ENCODE peak calls at places on chromosomes 5 and 9, in five cellular contexts. W is prostate gland, M is progenitor cell of endocrine pancreas, Z is AG09319, I is Calu3. R is an unnamed sample.

GRCh38 chr5:121430538-121430937 is 421.1 kb upstream of the FTMT start:
- DNase-seq in W (no peak), M (no peak), Z (no peak), I (no peak), R (no peak)

GRCh38 chr9:113602126-113603119 is 138.9 kb downstream of the RGS3 start:
- DNase-seq in W (no peak), M (no peak), Z (no peak), I (peak; percentile 67), R (no peak)

GRCh38 chr5:113147537-113147936 is 170.9 kb downstream of the DCP2 start:
- DNase-seq in W (no peak), M (no peak), Z (no peak), I (no peak), R (no peak)

GRCh38 chr9:124873664-124874063 is 11.7 kb downstream of the ARPC5L start:
- DNase-seq in W (no peak), M (no peak), Z (no peak), I (no peak), R (no peak)

GRCh38 chr9:110180713-110181434 is 27.1 kb downstream of the C9orf152 start:
- DNase-seq in W (no peak), M (no peak), Z (no peak), I (peak; percentile 3), R (no peak)

GRCh38 chr5:30832519-30832918 is 361.0 kb upstream of the CDH6 start:
- DNase-seq in W (no peak), M (no peak), Z (no peak), I (no peak), R (no peak)

GRCh38 chr9:22107202-22107601 is 98.1 kb upstream of the CDKN2B start:
- DNase-seq in W (no peak), M (no peak), Z (no peak), I (peak; percentile 10), R (no peak)

GRCh38 chr5:39175273-39175955 is 43.9 kb downstream of the FYB1 start:
- DNase-seq in W (no peak), M (no peak), Z (no peak), I (no peak), R (no peak)

GRCh38 chr5:116063950-116064349 is 20.9 kb upstream of the COMMD10 start:
- DNase-seq in W (no peak), M (no peak), Z (no peak), I (no peak), R (no peak)

GRCh38 chr5:87787640-87788039 is 374.9 kb upstream of the CCNH start:
- DNase-seq in W (no peak), M (no peak), Z (no peak), I (no peak), R (no peak)

GRCh38 chr5:169595172-169595820 is 11.7 kb downstream of the SPDL1 start:
- DNase-seq in W (no peak), M (no peak), Z (no peak), I (no peak), R (no peak)

GRCh38 chr5:113678924-113679575 is 165.6 kb downstream of the YTHDC2 start:
- DNase-seq in W (no peak), M (peak; percentile 25), Z (no peak), I (peak; percentile 61), R (peak; percentile 62)

GRCh38 chr5:103894882-103895281 is 332.3 kb upstream of the NUDT12 start:
- DNase-seq in W (no peak), M (no peak), Z (no peak), I (no peak), R (peak; percentile 5)

GRCh38 chr5:142671276-142671675 is 14.6 kb downstream of the FGF1 start:
- DNase-seq in W (no peak), M (no peak), Z (no peak), I (no peak), R (no peak)

GRCh38 chr5:89437450-89438435 is 554.8 kb upstream of the MEF2C start:
- DNase-seq in W (no peak), M (no peak), Z (no peak), I (no peak), R (no peak)

GRCh38 chr5:136036991-136037705 is 8.4 kb downstream of the TGFBI start:
- DNase-seq in W (peak; percentile 23), M (no peak), Z (no peak), I (peak; percentile 58), R (no peak)

GRCh38 chr9:89988458-89988857 is 383.6 kb downstream of the GADD45G start:
- DNase-seq in W (no peak), M (no peak), Z (no peak), I (no peak), R (no peak)

GRCh38 chr9:102295188-102295587 is 556.7 kb upstream of the GRIN3A start:
- DNase-seq in W (no peak), M (no peak), Z (no peak), I (no peak), R (no peak)

GRCh38 chr5:118832974-118833373 is 155.4 kb downstream of the DTWD2 start:
- DNase-seq in W (no peak), M (no peak), Z (no peak), I (no peak), R (no peak)

GRCh38 chr9:96136992-96137665 is 164.8 kb downstream of the HSD17B3 start:
- DNase-seq in W (peak; percentile 82), M (no peak), Z (peak; percentile 43), I (no peak), R (no peak)

GRCh38 chr5:72584466-72584865 is 77.3 kb upstream of the ZNF366 start:
- DNase-seq in W (no peak), M (no peak), Z (no peak), I (no peak), R (no peak)

GRCh38 chr9:131129183-131129582 is 3.8 kb downstream of the NUP214 start:
- DNase-seq in W (no peak), M (no peak), Z (no peak), I (no peak), R (no peak)

GRCh38 chr5:92678576-92679105 is 902.4 kb downstream of the NR2F1-AS1 start:
- DNase-seq in W (no peak), M (no peak), Z (no peak), I (peak; percentile 45), R (no peak)

GRCh38 chr5:35488786-35489185 is 128.9 kb upstream of the SPEF2 start:
- DNase-seq in W (no peak), M (no peak), Z (no peak), I (no peak), R (no peak)

GRCh38 chr5:78268361-78268760 is 26.1 kb downstream of the AP3B1 start:
- DNase-seq in W (no peak), M (no peak), Z (no peak), I (no peak), R (no peak)

GRCh38 chr9:120338340-120338739 is 241.6 kb downstream of the CDK5RAP2 start:
- DNase-seq in W (no peak), M (no peak), Z (no peak), I (no peak), R (no peak)
- TF ChIP-seq CTCF in W (no peak), M (no peak), Z (no peak), I (no peak), R (no peak)

DNA sequence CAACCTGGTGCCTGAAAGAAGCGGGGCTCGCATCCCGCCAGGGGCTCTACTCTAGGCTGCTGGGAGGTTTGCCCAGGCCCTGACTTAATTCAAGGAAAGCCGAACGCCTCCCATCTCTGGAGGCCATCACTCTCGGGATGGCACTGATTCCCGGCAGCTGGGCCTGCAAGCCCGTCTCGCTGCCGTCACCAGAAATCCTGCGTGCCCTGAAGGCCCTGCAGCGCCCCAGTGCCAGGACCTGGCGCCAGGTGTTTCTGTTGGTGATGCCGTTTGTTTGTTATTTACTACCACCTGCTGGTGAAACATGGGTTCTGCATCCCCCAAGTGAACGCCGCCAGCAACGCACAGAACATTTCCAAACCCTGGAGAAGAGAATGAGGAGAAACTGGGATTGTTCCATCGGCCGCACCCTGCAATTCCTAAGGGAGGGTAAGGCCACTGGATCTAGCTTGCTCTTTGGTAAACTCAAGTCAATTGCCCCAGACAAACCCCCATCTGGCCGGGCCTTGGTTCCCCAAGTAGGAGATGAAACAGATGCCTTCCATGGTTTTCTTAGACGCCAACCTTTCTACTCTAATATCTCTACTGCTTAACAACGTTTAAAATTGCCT is 77.9 kb downstream of the AK8 start:
- DNase-seq in W (peak; percentile 76), M (peak; percentile 54), Z (peak; percentile 41), I (peak; percentile 57), R (peak; percentile 56)
- TF ChIP-seq CTCF in W (peak; percentile 84), M (peak; percentile 87), Z (peak; percentile 80), I (peak; percentile 70), R (peak; percentile 96)

GRCh38 chr9:107483666-107484065 is 5.9 kb downstream of the KLF4 start:
- DNase-seq in W (no peak), M (no peak), Z (no peak), I (no peak), R (no peak)

GRCh38 chr9:107485451-107486043 is 4.0 kb downstream of the KLF4 start:
- DNase-seq in W (no peak), M (no peak), Z (no peak), I (no peak), R (no peak)

GRCh38 chr9:107481035-107481434 is 8.5 kb downstream of the KLF4 start:
- DNase-seq in W (no peak), M (no peak), Z (no peak), I (no peak), R (no peak)

GRCh38 chr9:107486674-107487520 is 2.7 kb downstream of the KLF4 start:
- DNase-seq in W (no peak), M (no peak), Z (no peak), I (no peak), R (no peak)

GRCh38 chr9:107484117-107484723 is 5.3 kb downstream of the KLF4 start:
- DNase-seq in W (peak; percentile 62), M (no peak), Z (peak; percentile 66), I (peak; percentile 34), R (peak; percentile 33)
- TF ChIP-seq CTCF in W (peak; percentile 50), M (peak; percentile 69), Z (peak; percentile 38), I (peak; percentile 19), R (no peak)

GRCh38 chr9:116599342-116599884 is 87.7 kb upstream of the TRIM32 start:
- DNase-seq in W (no peak), M (no peak), Z (no peak), I (no peak), R (no peak)
- TF ChIP-seq CTCF in W (no peak), M (peak; percentile 10), Z (no peak), I (no peak), R (peak; percentile 41)

GRCh38 chr5:64487283-64487682 is 18.5 kb upstream of the RGS7BP start:
- DNase-seq in W (no peak), M (no peak), Z (no peak), I (no peak), R (no peak)

GRCh38 chr5:64489857-64490256 is 16.0 kb upstream of the RGS7BP start:
- DNase-seq in W (no peak), M (no peak), Z (no peak), I (no peak), R (no peak)

GRCh38 chr5:64486163-64486562 is 19.7 kb upstream of the RGS7BP start:
- DNase-seq in W (no peak), M (no peak), Z (no peak), I (no peak), R (no peak)
- TF ChIP-seq CTCF in W (no peak), M (no peak), Z (no peak), I (no peak), R (no peak)

DNA sequence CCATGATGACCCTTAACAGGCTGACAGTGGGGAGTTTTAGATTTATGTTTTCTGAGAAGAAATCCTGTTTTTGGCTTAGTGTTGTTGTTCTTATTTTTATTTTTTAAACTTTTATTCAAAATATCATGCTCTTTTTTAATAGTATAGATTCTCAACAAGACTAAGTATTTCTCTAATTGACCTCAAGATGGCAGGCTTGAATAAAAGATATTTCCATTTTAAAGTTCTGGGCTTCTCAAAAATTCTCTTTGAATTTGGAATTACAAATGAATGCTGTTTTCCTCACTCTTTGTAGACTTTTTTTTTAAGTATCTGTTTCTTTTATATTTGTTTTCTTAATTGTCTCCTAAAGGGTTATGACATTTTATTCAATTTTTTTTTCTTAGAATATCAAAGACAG is 50.0 kb upstream of the SH3GL2 start:
- DNase-seq in W (no peak), M (no peak), Z (no peak), I (no peak), R (no peak)
- TF ChIP-seq CTCF in W (no peak), M (peak; percentile 60), Z (peak; percentile 19), I (no peak), R (peak; percentile 48)